ENCODE peak calls at places on chromosomes 4 and X, in seven cellular contexts. U is mesothelial cell of epicardium, F is GM20000, T is tibial nerve, L is astrocyte, O is BE2C, X is AG04449. W is an unnamed sample.

GRCh38 chr4:19774690-19775256 is 476.9 kb upstream of the SLIT2 start:
- DNase-seq in T (no peak), F (no peak), U (no peak), L (no peak), X (no peak), O (no peak), W (no peak)

GRCh38 chr4:81470456-81471327 is 1.0 kb downstream of the RASGEF1B start:
- DNase-seq in U (peak; percentile 43), X (no peak), F (peak; percentile 19), L (no peak), O (no peak), T (peak; percentile 69), W (peak; percentile 5)

GRCh38 chr4:163404570-163404969 is 60.9 kb downstream of the NPY5R start:
- DNase-seq in X (no peak), L (no peak), F (no peak), O (no peak), U (no peak), T (no peak), W (no peak)

GRCh38 chr4:183635737-183636136 is 23.2 kb downstream of the RWDD4 start:
- DNase-seq in F (no peak), U (no peak), T (no peak), L (no peak), O (no peak), X (no peak), W (no peak)

GRCh38 chr4:7103031-7103598 is 35.3 kb upstream of the GRPEL1 start:
- DNase-seq in O (peak; percentile 93), T (peak; percentile 89), L (peak; percentile 41), F (peak; percentile 95), U (peak; percentile 72), X (no peak), W (peak; percentile 47)

GRCh38 chr4:156837625-156838345 is 133.8 kb downstream of the PDGFC start:
- DNase-seq in F (no peak), T (no peak), U (no peak), L (no peak), O (no peak), X (no peak), W (no peak)

GRCh38 chr4:48603366-48604003 is 113.4 kb downstream of the ZAR1 start:
- DNase-seq in U (no peak), F (no peak), X (no peak), O (no peak), T (no peak), L (no peak), W (no peak)

GRCh38 chr4:7366958-7367353 is 67.8 kb downstream of the PSAPL1 start:
- DNase-seq in F (no peak), O (no peak), U (no peak), L (no peak), X (no peak), T (no peak), W (no peak)

GRCh38 chrX:18707442-18708049 is at the start of gene PPEF1:
- DNase-seq in O (peak; percentile 30), U (no peak), F (peak; percentile 8), T (no peak), X (no peak), L (no peak), W (no peak)

GRCh38 chr4:105989411-105990242 is 94.4 kb downstream of the NPNT start:
- DNase-seq in O (no peak), U (no peak), X (no peak), L (no peak), F (no peak), T (no peak), W (no peak)

GRCh38 chr4:100838286-100838685 is 320.5 kb upstream of the EMCN start:
- DNase-seq in O (peak; percentile 51), L (no peak), F (no peak), U (no peak), X (no peak), T (no peak), W (no peak)

GRCh38 chrX:150935466-150935865 is 37.0 kb upstream of the CD99L2 start:
- DNase-seq in U (no peak), O (no peak), F (no peak), X (no peak), L (peak; percentile 62), T (no peak), W (no peak)

GRCh38 chr4:58214376-58214775 is 1104.2 kb upstream of the IGFBP7 start:
- DNase-seq in U (no peak), O (no peak), F (no peak), X (no peak), L (no peak), T (no peak), W (no peak)

GRCh38 chr4:147837435-147837834 is 105.5 kb downstream of the ARHGAP10 start:
- DNase-seq in O (peak; percentile 24), U (no peak), L (no peak), T (no peak), X (no peak), F (no peak), W (no peak)

GRCh38 chr4:628821-629635 is 3.7 kb downstream of the PDE6B start:
- DNase-seq in O (no peak), F (no peak), U (no peak), X (no peak), T (no peak), L (no peak), W (no peak)

GRCh38 chr4:95362066-95362465 is 186.7 kb downstream of the UNC5C start:
- DNase-seq in O (no peak), L (no peak), U (no peak), T (no peak), F (no peak), X (no peak), W (no peak)

GRCh38 chrX:57227691-57228090 is 58.8 kb upstream of the FAAH2 start:
- DNase-seq in L (no peak), O (no peak), T (no peak), X (no peak), U (no peak), F (no peak), W (no peak)

GRCh38 chrX:8738588-8739189 is 6.8 kb upstream of the ANOS1 start:
- DNase-seq in F (no peak), X (no peak), O (peak; percentile 18), L (no peak), T (peak; percentile 60), U (peak; percentile 71), W (no peak)

GRCh38 chrX:140292961-140293360 is 211.9 kb downstream of the SOX3 start:
- DNase-seq in L (no peak), T (no peak), U (no peak), O (no peak), X (no peak), F (no peak), W (no peak)

GRCh38 chrX:73944582-73944947 is 359.4 kb upstream of the ZCCHC13 start:
- DNase-seq in O (no peak), L (no peak), U (no peak), X (no peak), T (no peak), F (no peak), W (no peak)

GRCh38 chr4:148026022-148026421 is 294.1 kb downstream of the ARHGAP10 start:
- DNase-seq in F (no peak), O (no peak), T (no peak), L (peak; percentile 96), U (no peak), X (peak; percentile 88), W (no peak)

GRCh38 chrX:40176979-40177430 is 79.2 kb upstream of the BCOR start:
- DNase-seq in U (no peak), O (no peak), L (no peak), T (no peak), X (no peak), F (peak; percentile 47), W (no peak)

GRCh38 chr4:150960079-150960478 is 55.0 kb downstream of the LRBA start:
- DNase-seq in F (no peak), T (no peak), L (no peak), U (no peak), O (peak; percentile 42), X (no peak), W (no peak)

GRCh38 chr4:7892212-7893019 is 47.2 kb downstream of the AFAP1 start:
- DNase-seq in F (no peak), X (peak; percentile 80), U (no peak), O (peak; percentile 92), L (peak; percentile 95), T (no peak), W (no peak)

GRCh38 chr4:78627046-78627965 is 75.7 kb downstream of the ANXA3 start:
- DNase-seq in U (no peak), T (no peak), O (no peak), X (no peak), L (no peak), F (no peak), W (no peak)

GRCh38 chrX:113058634-113059033 is 218.0 kb upstream of the AMOT start:
- DNase-seq in F (no peak), T (no peak), U (no peak), X (no peak), L (peak; percentile 69), O (no peak), W (no peak)

GRCh38 chrX:113059714-113060113 is 219.1 kb upstream of the AMOT start:
- DNase-seq in F (no peak), U (no peak), L (peak; percentile 47), T (no peak), O (no peak), X (no peak), W (no peak)
- TF ChIP-seq CTCF in F (no peak), U (no peak), L (no peak), T (no peak), O (no peak), X (no peak), W (no peak)

DNA sequence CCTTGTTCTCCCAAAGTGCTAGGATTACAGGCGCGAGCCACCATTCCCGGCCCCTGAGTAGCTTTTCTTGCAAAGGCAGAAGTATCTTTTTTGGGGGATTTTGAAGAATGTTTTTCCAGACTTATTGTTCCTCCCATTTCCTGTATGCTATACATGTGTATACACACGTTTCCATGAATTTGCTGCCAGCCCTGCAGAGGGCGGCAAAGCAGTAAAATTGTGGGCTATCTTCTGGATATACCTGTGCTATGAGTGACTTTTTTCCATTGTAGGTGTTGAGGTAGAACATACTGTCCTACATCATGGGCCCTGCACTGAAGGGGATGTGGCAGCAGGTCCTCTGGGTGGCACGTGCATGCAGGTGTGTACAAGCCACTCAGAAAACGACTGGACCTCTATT is 16.9 kb upstream of the MED28 start:
- DNase-seq in U (no peak), T (no peak), L (no peak), X (no peak), O (peak; percentile 37), F (no peak), W (no peak)
- TF ChIP-seq CTCF in U (peak; percentile 13), T (no peak), L (peak; percentile 32), X (peak; percentile 8), O (peak; percentile 64), F (no peak), W (no peak)

DNA sequence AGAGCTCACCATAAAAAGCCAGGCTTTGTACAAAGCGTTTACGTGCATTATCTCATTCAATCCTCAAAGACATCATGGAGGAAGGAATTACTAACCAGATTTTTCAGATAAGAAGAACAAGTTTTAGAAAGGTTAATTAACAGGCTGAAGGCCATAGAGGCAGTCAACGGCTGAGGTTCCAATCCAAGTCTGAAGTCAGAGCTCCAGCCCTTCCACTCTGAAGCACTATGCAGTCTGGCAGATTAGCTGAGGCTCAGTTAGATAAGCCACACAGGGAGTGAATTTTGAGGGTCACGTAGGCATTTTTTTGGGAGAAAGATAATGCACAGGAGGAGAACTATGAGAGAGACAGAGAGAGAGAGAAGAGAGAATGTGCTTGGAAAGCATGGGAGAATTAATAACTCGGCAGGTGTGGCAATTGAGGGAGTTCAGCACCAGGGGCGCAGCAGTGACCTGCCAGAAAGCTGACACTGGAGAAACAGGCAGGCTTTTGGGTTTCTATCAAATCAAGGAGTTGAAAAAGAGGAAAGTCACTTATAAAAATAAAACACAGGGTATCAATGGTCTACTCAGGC is 116.5 kb upstream of the NAP1L5 start:
- DNase-seq in L (no peak), T (no peak), U (no peak), O (no peak), F (no peak), X (no peak), W (no peak)
- TF ChIP-seq CTCF in L (no peak), T (no peak), U (no peak), O (no peak), F (no peak), X (no peak), W (no peak)

GRCh38 chrX:47854474-47854873 is 17.8 kb downstream of the ZNF81 start:
- DNase-seq in F (no peak), U (peak; percentile 42), X (no peak), O (peak; percentile 31), T (peak; percentile 16), L (no peak), W (no peak)
- TF ChIP-seq CTCF in F (no peak), U (peak; percentile 41), X (peak; percentile 29), O (peak; percentile 54), T (no peak), L (peak; percentile 15), W (peak; percentile 17)

W was measured in esophagus squamous epithelium.